ENCODE peak calls at places on chromosomes 4 and X, in eight cellular contexts. U is heart left ventricle, D is sigmoid colon, R is A549, J is right lobe of liver, I is body of pancreas, O is upper lobe of left lung, C is tibial nerve. B is an unnamed sample.
A peak's percentile ranks its signal among the peaks of the same experiment; 100 is the strongest.

GRCh38 chrX:275967-276587 is 5.1 kb upstream of the PLCXD1 start:
- DNase-seq in R (peak; percentile 93), J (peak; percentile 95), U (peak; percentile 81), I (peak; percentile 89), O (peak; percentile 93), C (peak; percentile 69), D (peak; percentile 88), B (peak; percentile 85)

GRCh38 chrX:129577473-129577872 is 37.4 kb downstream of the OCRL start:
- DNase-seq in I (no peak), U (no peak), R (no peak), O (no peak), C (peak; percentile 32), D (no peak), J (no peak), B (no peak)

GRCh38 chrX:21166302-21166982 is 207.8 kb upstream of the CNKSR2 start:
- DNase-seq in C (no peak), I (no peak), U (no peak), R (peak; percentile 6), D (no peak), O (no peak), J (no peak), B (no peak)

GRCh38 chr4:40377462-40378385 is 42.6 kb downstream of the CHRNA9 start:
- DNase-seq in J (no peak), C (no peak), U (no peak), O (no peak), I (no peak), D (no peak), R (no peak), B (no peak)

GRCh38 chr4:36872679-36873078 is 371.9 kb upstream of the NWD2 start:
- DNase-seq in U (no peak), J (no peak), I (no peak), R (no peak), C (no peak), D (no peak), O (no peak), B (no peak)

GRCh38 chr4:102196221-102196620 is 149.1 kb downstream of the SLC39A8 start:
- DNase-seq in D (no peak), I (no peak), O (no peak), C (no peak), R (no peak), U (no peak), J (no peak), B (no peak)

GRCh38 chr4:93182722-93183121 is 645.8 kb upstream of the ATOH1 start:
- DNase-seq in J (no peak), O (peak; percentile 64), D (no peak), R (no peak), C (no peak), U (no peak), I (no peak), B (peak; percentile 85)

GRCh38 chrX:129701624-129702069 is 37.1 kb upstream of the XPNPEP2 start:
- DNase-seq in O (no peak), R (no peak), D (peak; percentile 90), J (no peak), I (peak; percentile 29), C (peak; percentile 78), U (peak; percentile 72), B (peak; percentile 15)

GRCh38 chr4:8515316-8516060 is 64.7 kb upstream of the GPR78 start:
- DNase-seq in J (no peak), D (peak; percentile 12), U (no peak), R (no peak), O (no peak), I (no peak), C (no peak), B (no peak)

GRCh38 chrX:3697701-3698279 is 15.7 kb downstream of the PRKX start:
- DNase-seq in U (peak; percentile 49), C (peak; percentile 41), J (no peak), D (peak; percentile 67), I (peak; percentile 53), R (no peak), O (no peak), B (peak; percentile 93)

GRCh38 chr4:85402371-85402770 is 72.6 kb upstream of the ARHGAP24 start:
- DNase-seq in U (no peak), R (no peak), D (no peak), I (no peak), C (no peak), O (no peak), J (no peak), B (no peak)

GRCh38 chr4:105158837-105159236 is 12.2 kb downstream of the TET2 start:
- DNase-seq in C (peak; percentile 36), O (peak; percentile 67), D (peak; percentile 56), J (peak; percentile 83), U (peak; percentile 39), I (no peak), R (no peak), B (peak; percentile 60)

GRCh38 chrX:50613846-50614245 is 143.2 kb upstream of the DGKK start:
- DNase-seq in O (no peak), C (no peak), J (no peak), D (no peak), I (no peak), R (no peak), U (no peak), B (no peak)

GRCh38 chr4:110197421-110198398 is 705 bp downstream of the ELOVL6 start:
- DNase-seq in R (peak; percentile 16), I (peak; percentile 18), C (peak; percentile 19), O (peak; percentile 37), J (peak; percentile 80), D (peak; percentile 70), U (peak; percentile 49), B (peak; percentile 15)
- TF ChIP-seq POLR2A in R (peak; percentile 20), I (no peak), C (no peak), O (no peak), J (no peak), D (no peak), U (no peak), B (no peak)

GRCh38 chrX:16186380-16187007 is 19.2 kb downstream of the MAGEB17 start:
- DNase-seq in C (no peak), I (no peak), J (no peak), D (no peak), R (no peak), O (no peak), U (no peak), B (no peak)
- H3K4me1 ChIP-seq in C (no peaks in the 10 kb centered on the region), I (peaks cover 1% of the 10 kb centered on the region), J (no peaks in the 10 kb centered on the region), D (no peaks in the 10 kb centered on the region), R (peaks cover 20% of the 10 kb centered on the region), O (no peaks in the 10 kb centered on the region), U (no peaks in the 10 kb centered on the region), B (no peaks in the 10 kb centered on the region)

DNA sequence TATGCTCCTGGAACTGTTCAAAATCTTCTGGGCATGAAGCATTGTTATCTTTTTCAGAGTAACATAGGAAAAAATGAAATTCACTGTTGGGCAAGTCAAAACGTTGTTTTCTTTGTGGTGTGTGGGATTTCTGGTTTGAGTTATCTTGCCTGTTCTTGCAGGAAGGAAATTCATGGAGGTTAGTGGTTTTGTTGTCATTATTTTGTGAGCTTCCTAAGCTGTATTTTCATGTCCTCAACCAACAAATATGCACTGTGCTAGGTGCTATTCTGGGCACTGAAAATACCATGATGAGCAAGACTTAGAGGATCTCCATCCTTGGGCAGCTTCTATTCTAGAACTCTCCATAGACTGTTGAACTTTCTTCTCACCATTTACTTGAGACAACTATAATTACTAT is 16.9 kb downstream of the SPINK2 start:
- DNase-seq in I (no peak), O (no peak), U (no peak), C (no peak), R (no peak), J (no peak), D (no peak), B (no peak)
- H3K4me3 ChIP-seq in I (no peak overlapping the region), O (no peak overlapping the region), U (no peak overlapping the region), C (no peak overlapping the region), R (no peak overlapping the region), J (no peak overlapping the region), D (no peak overlapping the region), B (no peak overlapping the region)

GRCh38 chr4:13704020-13704419 is 76.5 kb upstream of the BOD1L1 start:
- DNase-seq in U (no peak), C (no peak), R (no peak), J (no peak), D (no peak), I (no peak), O (no peak), B (no peak)

GRCh38 chr4:13704761-13705160 is 77.2 kb upstream of the BOD1L1 start:
- DNase-seq in I (no peak), C (no peak), U (no peak), R (no peak), D (no peak), J (no peak), O (no peak), B (no peak)

GRCh38 chr4:13706716-13707115 is 79.2 kb upstream of the BOD1L1 start:
- DNase-seq in D (no peak), C (no peak), R (no peak), J (no peak), O (no peak), U (no peak), I (no peak), B (no peak)

GRCh38 chr4:13706130-13706529 is 78.6 kb upstream of the BOD1L1 start:
- DNase-seq in C (no peak), O (no peak), J (no peak), U (peak; percentile 36), I (no peak), D (no peak), R (no peak), B (no peak)

DNA sequence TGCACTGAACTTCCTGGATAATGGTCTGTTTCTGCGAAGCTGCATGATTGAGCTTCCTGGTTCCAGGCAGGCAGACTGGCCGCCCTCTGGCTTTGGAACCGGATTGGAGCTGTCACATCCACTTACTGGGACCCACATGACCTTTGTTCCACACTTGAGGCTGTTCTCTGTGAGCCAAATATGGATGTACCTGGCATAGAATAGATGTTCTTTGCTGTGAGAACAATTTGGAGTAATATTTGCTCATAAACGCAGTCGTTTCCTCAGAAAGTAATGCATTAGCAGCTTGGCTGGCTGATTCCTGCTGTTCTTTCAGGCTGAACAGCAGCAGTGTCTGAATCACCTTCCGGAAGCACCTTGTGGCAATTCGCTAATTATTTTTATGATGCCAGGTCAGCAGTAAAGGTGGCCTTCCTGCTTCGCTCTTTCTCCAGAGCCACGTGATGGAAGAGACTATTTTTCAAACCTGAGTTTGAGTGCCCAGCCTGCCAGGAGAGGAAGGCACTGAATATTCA is 78.1 kb upstream of the BOD1L1 start:
- DNase-seq in D (no peak), J (peak; percentile 71), C (no peak), I (peak; percentile 50), O (peak; percentile 42), U (peak; percentile 76), R (no peak), B (peak; percentile 23)
- TF ChIP-seq POLR2A in D (no peak), J (peak; percentile 47), C (no peak), I (peak; percentile 18), O (no peak), U (no peak), R (no peak), B (no peak)

B was measured in thyroid gland.